ENCODE peak calls at places on chromosomes 11 and 22, in six cellular contexts. G, X, A, W, M and E are unnamed samples.

GRCh38 chr11:68930991-68931855 is 27.5 kb downstream of the IGHMBP2 start:
- DNase-seq in G (no peak), X (no peak), A (no peak), W (no peak), M (no peak), E (no peak)

GRCh38 chr11:8699903-8700302 is 17.3 kb downstream of the RPL27A start:
- DNase-seq in G (peak; percentile 42), X (peak; percentile 71), A (no peak), W (no peak), M (no peak), E (no peak)

GRCh38 chr11:78310500-78310909 is 107.1 kb downstream of the GAB2 start:
- DNase-seq in G (peak; percentile 18), X (peak; percentile 76), A (no peak), W (no peak), M (peak; percentile 77), E (no peak)

GRCh38 chr11:60853469-60853950 is 2.2 kb downstream of the PTGDR2 start:
- DNase-seq in G (no peak), X (no peak), A (no peak), W (no peak), M (no peak), E (no peak)

GRCh38 chr11:46726206-46726862 is 7.3 kb downstream of the F2 start:
- DNase-seq in G (no peak), X (no peak), A (no peak), W (no peak), M (no peak), E (no peak)

GRCh38 chr11:28842716-28843115 is 734.5 kb downstream of the METTL15 start:
- DNase-seq in G (no peak), X (no peak), A (no peak), W (no peak), M (no peak), E (no peak)

GRCh38 chr11:126544311-126545056 is 189.0 kb downstream of the ST3GAL4 start:
- DNase-seq in G (no peak), X (no peak), A (no peak), W (no peak), M (no peak), E (peak; percentile 28)

GRCh38 chr22:23817146-23817545 is 21.7 kb downstream of the DERL3 start:
- DNase-seq in G (no peak), X (peak; percentile 17), A (no peak), W (no peak), M (no peak), E (no peak)

GRCh38 chr11:68193018-68193417 is 20.1 kb downstream of the KMT5B start:
- DNase-seq in G (no peak), X (no peak), A (no peak), W (no peak), M (no peak), E (no peak)

GRCh38 chr11:69486056-69486772 is 4.8 kb downstream of the LINC01488 start:
- DNase-seq in G (no peak), X (peak; percentile 27), A (no peak), W (no peak), M (no peak), E (no peak)

GRCh38 chr11:72704028-72704782 is 30.0 kb upstream of the PDE2A start:
- DNase-seq in G (no peak), X (no peak), A (no peak), W (no peak), M (no peak), E (no peak)

GRCh38 chr11:117045196-117045595 is 53.0 kb downstream of the SIK3 start:
- DNase-seq in G (no peak), X (no peak), A (no peak), W (peak; percentile 15), M (no peak), E (no peak)

GRCh38 chr22:25420925-25421904 is 143.3 kb upstream of the GRK3 start:
- DNase-seq in G (no peak), X (no peak), A (no peak), W (no peak), M (no peak), E (no peak)

GRCh38 chr11:59158206-59159068 is 13.5 kb upstream of the DTX4 start:
- DNase-seq in G (peak; percentile 61), X (peak; percentile 53), A (peak; percentile 64), W (peak; percentile 79), M (peak; percentile 25), E (peak; percentile 40)